ENCODE peak calls at places on chromosomes 2 and 18, in six cellular contexts. S is endodermal cell; O is adrenal gland; T is SK-N-SH; K is PC-3; N is CD8-positive, alpha-beta memory T cell. F is an unnamed sample.

GRCh38 chr2:166625670-166626069 is 131.6 kb upstream of the SCN7A start:
- DNase-seq in S (no peak), O (no peak), T (no peak), K (peak), N (no peak), F (no peak)

GRCh38 chr18:45738660-45739059 is 14.7 kb downstream of the SLC14A1 start:
- DNase-seq in S (peak), O (no peak), T (no peak), K (no peak), N (no peak), F (no peak)

GRCh38 chr2:204492417-204492816 is 52.9 kb upstream of the PARD3B start:
- DNase-seq in S (no peak), O (no peak), T (no peak), K (no peak), N (no peak), F (no peak)

GRCh38 chr18:39389800-39390379 is 1824.3 kb upstream of the CELF4 start:
- DNase-seq in S (peak), O (no peak), T (no peak), K (no peak), N (no peak), F (no peak)

GRCh38 chr2:43462866-43463641 is 132.8 kb downstream of the THADA start:
- DNase-seq in S (no peak), O (no peak), T (no peak), K (peak), N (no peak), F (no peak)

GRCh38 chr2:163493330-163494319 is 242.2 kb downstream of the FIGN start:
- DNase-seq in S (no peak), O (no peak), T (no peak), K (no peak), N (no peak), F (no peak)

GRCh38 chr2:70381235-70381634 is 79.4 kb upstream of the FAM136A start:
- DNase-seq in S (no peak), O (no peak), T (no peak), K (peak), N (no peak), F (no peak)

GRCh38 chr2:207394812-207395534 is 134.8 kb upstream of the CREB1 start:
- DNase-seq in S (no peak), O (peak), T (no peak), K (peak), N (no peak), F (no peak)

GRCh38 chr2:196987654-196988364 is 61.3 kb upstream of the PGAP1 start:
- DNase-seq in S (no peak), O (peak), T (peak), K (peak), N (no peak), F (no peak)

GRCh38 chr18:49457616-49458015 is 2.8 kb downstream of the DYM start:
- DNase-seq in S (no peak), O (no peak), T (no peak), K (no peak), N (no peak), F (no peak)

GRCh38 chr18:49459404-49460171 is 857 bp downstream of the DYM start:
- DNase-seq in S (no peak), O (no peak), T (peak), K (peak), N (no peak), F (peak)

GRCh38 chr18:49460958-49461601 is 635 bp upstream of the DYM start:
- DNase-seq in S (no peak), O (no peak), T (no peak), K (no peak), N (no peak), F (no peak)

GRCh38 chr18:49461602-49461977 is 1.1 kb upstream of the DYM start:
- DNase-seq in S (no peak), O (no peak), T (no peak), K (no peak), N (no peak), F (no peak)

GRCh38 chr18:49456794-49457193 is 3.7 kb downstream of the DYM start:
- DNase-seq in S (no peak), O (no peak), T (no peak), K (no peak), N (no peak), F (no peak)
- H3K4me3 ChIP-seq in S (no peak), O (no peak), T (no peak), K (no peak), N (no peak), F (no peak)

GRCh38 chr2:241733391-241734207 is 831 bp upstream of the D2HGDH start:
- DNase-seq in S (no peak), O (peak), T (no peak), K (peak), N (no peak), F (no peak)
- H3K27ac ChIP-seq in S (no peak), O (no peak), T (no peak), K (peak), N (no peak), F (peak)

GRCh38 chr2:55045685-55046221 is 4.5 kb downstream of the RTN4 start:
- DNase-seq in S (no peak), O (no peak), T (no peak), K (peak), N (no peak), F (no peak)
- H3K4me3 ChIP-seq in S (peak), O (no peak), T (peak), K (peak), N (no peak), F (no peak)

GRCh38 chr2:63853527-63854310 is 12.0 kb downstream of the UGP2 start:
- DNase-seq in S (no peak), O (no peak), T (no peak), K (no peak), N (no peak), F (no peak)

GRCh38 chr2:63851912-63852311 is 10.2 kb downstream of the UGP2 start:
- DNase-seq in S (no peak), O (no peak), T (no peak), K (peak), N (no peak), F (no peak)

GRCh38 chr2:63849381-63850203 is 7.9 kb downstream of the UGP2 start:
- DNase-seq in S (peak), O (no peak), T (no peak), K (no peak), N (no peak), F (no peak)

GRCh38 chr2:63850650-63851049 is 9.0 kb downstream of the UGP2 start:
- DNase-seq in S (no peak), O (no peak), T (no peak), K (no peak), N (no peak), F (no peak)

GRCh38 chr2:63850204-63850571 is 8.5 kb downstream of the UGP2 start:
- DNase-seq in S (no peak), O (no peak), T (no peak), K (peak), N (no peak), F (no peak)
- H3K27ac ChIP-seq in S (no peak), O (no peak), T (peak), K (no peak), N (no peak), F (peak)

DNA sequence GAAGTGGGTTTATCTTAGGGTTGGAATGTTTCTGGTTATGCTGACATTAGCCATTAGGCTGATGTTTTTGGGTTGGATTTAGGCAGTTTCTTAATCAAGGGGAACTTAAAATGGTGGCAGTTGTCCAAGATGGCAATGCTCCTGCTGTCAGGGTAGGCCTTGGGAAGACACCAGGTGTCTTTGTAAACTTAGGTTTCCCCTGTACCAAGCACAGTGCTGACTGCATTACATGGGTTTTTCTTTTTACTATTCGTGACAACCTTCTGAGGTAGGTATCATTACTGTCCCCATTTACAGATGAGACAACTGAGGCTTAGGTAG is 528 bp upstream of the ATG16L1 start:
- DNase-seq in S (no peak), O (no peak), T (no peak), K (no peak), N (no peak), F (no peak)
- H3K4me3 ChIP-seq in S (peak), O (no peak), T (peak), K (no peak), N (peak), F (peak)

GRCh38 chr2:138272524-138273210 is 228.9 kb upstream of the SPOPL start:
- DNase-seq in S (no peak), O (no peak), T (no peak), K (no peak), N (no peak), F (no peak)
- H3K27ac ChIP-seq in S (no peak), O (no peak), T (peak), K (no peak), N (no peak), F (no peak)